ENCODE peak calls at places on chromosomes 2 and 18, in seven cellular contexts. One of them, this sample, is unnamed.

GRCh38 chr2:216298719-216299118 is 73.6 kb downstream of the MARCHF4 start:
- DNase-seq in tibial nerve: no peak
- DNase-seq in ovary: no peak
- DNase-seq in IMR-90: peak
- DNase-seq in NB4: no peak
- DNase-seq in prostate gland: no peak
- DNase-seq in uterus: no peak
- DNase-seq in this sample: no peak

GRCh38 chr2:206647985-206648384 is 5.7 kb downstream of the FAM237A start:
- DNase-seq in tibial nerve: no peak
- DNase-seq in prostate gland: no peak
- DNase-seq in IMR-90: peak
- DNase-seq in ovary: no peak
- DNase-seq in NB4: peak
- DNase-seq in uterus: no peak
- DNase-seq in this sample: no peak

GRCh38 chr2:165214093-165214492 is 10.2 kb upstream of the SCN3A start:
- DNase-seq in prostate gland: no peak
- DNase-seq in uterus: no peak
- DNase-seq in IMR-90: no peak
- DNase-seq in ovary: no peak
- DNase-seq in NB4: no peak
- DNase-seq in tibial nerve: no peak
- DNase-seq in this sample: no peak

GRCh38 chr2:34652636-34653035 is 1053.5 kb upstream of the FAM98A start:
- DNase-seq in tibial nerve: no peak
- DNase-seq in ovary: no peak
- DNase-seq in NB4: peak
- DNase-seq in IMR-90: no peak
- DNase-seq in uterus: no peak
- DNase-seq in prostate gland: no peak
- DNase-seq in this sample: no peak

GRCh38 chr2:9950521-9951271 is 797 bp upstream of the GRHL1 start:
- DNase-seq in ovary: no peak
- DNase-seq in tibial nerve: no peak
- DNase-seq in NB4: no peak
- DNase-seq in IMR-90: no peak
- DNase-seq in uterus: peak
- DNase-seq in prostate gland: no peak
- DNase-seq in this sample: peak

GRCh38 chr2:227370791-227371312 is 8.3 kb downstream of the TM4SF20 start:
- DNase-seq in prostate gland: no peak
- DNase-seq in uterus: no peak
- DNase-seq in tibial nerve: peak
- DNase-seq in NB4: peak
- DNase-seq in ovary: no peak
- DNase-seq in IMR-90: peak
- DNase-seq in this sample: no peak

GRCh38 chr2:217906787-217907186 is 96.0 kb downstream of the TNS1 start:
- DNase-seq in prostate gland: no peak
- DNase-seq in IMR-90: no peak
- DNase-seq in tibial nerve: no peak
- DNase-seq in NB4: no peak
- DNase-seq in uterus: peak
- DNase-seq in ovary: peak
- DNase-seq in this sample: no peak

GRCh38 chr18:51236225-51236624 is 38.7 kb upstream of the MEX3C start:
- DNase-seq in NB4: peak
- DNase-seq in IMR-90: peak
- DNase-seq in prostate gland: no peak
- DNase-seq in ovary: no peak
- DNase-seq in tibial nerve: no peak
- DNase-seq in uterus: no peak
- DNase-seq in this sample: no peak

GRCh38 chr2:200756618-200757321 is 54.9 kb upstream of the BZW1 start:
- DNase-seq in tibial nerve: no peak
- DNase-seq in NB4: peak
- DNase-seq in uterus: no peak
- DNase-seq in IMR-90: peak
- DNase-seq in ovary: no peak
- DNase-seq in prostate gland: no peak
- DNase-seq in this sample: no peak

GRCh38 chr18:70205421-70206397 is at the start of gene RTTN:
- DNase-seq in tibial nerve: peak
- DNase-seq in prostate gland: peak
- DNase-seq in ovary: peak
- DNase-seq in NB4: peak
- DNase-seq in uterus: peak
- DNase-seq in IMR-90: peak
- DNase-seq in this sample: peak

GRCh38 chr2:147082850-147083522 is 761.8 kb upstream of the ACVR2A start:
- DNase-seq in ovary: no peak
- DNase-seq in tibial nerve: peak
- DNase-seq in NB4: peak
- DNase-seq in uterus: peak
- DNase-seq in prostate gland: peak
- DNase-seq in IMR-90: peak
- DNase-seq in this sample: peak

GRCh38 chr2:28906376-28906775 is 11.9 kb downstream of the WDR43 start:
- DNase-seq in IMR-90: peak
- DNase-seq in prostate gland: no peak
- DNase-seq in ovary: no peak
- DNase-seq in tibial nerve: no peak
- DNase-seq in uterus: no peak
- DNase-seq in NB4: no peak
- DNase-seq in this sample: no peak
- TF ChIP-seq POLR2A in IMR-90: no peak
- TF ChIP-seq POLR2A in prostate gland: no peak
- TF ChIP-seq POLR2A in ovary: no peak
- TF ChIP-seq POLR2A in tibial nerve: no peak
- TF ChIP-seq POLR2A in uterus: no peak
- TF ChIP-seq POLR2A in NB4: no peak
- TF ChIP-seq POLR2A in this sample: no peak

GRCh38 chr2:85195956-85196355 is 62.8 kb downstream of the TCF7L1 start:
- DNase-seq in ovary: no peak
- DNase-seq in NB4: no peak
- DNase-seq in tibial nerve: no peak
- DNase-seq in uterus: no peak
- DNase-seq in IMR-90: no peak
- DNase-seq in prostate gland: no peak
- DNase-seq in this sample: peak
- H3K4me3 ChIP-seq in ovary: no peak
- H3K4me3 ChIP-seq in NB4: no peak
- H3K4me3 ChIP-seq in tibial nerve: no peak
- H3K4me3 ChIP-seq in uterus: no peak
- H3K4me3 ChIP-seq in IMR-90: no peak
- H3K4me3 ChIP-seq in prostate gland: no peak
- H3K4me3 ChIP-seq in this sample: no peak

DNA sequence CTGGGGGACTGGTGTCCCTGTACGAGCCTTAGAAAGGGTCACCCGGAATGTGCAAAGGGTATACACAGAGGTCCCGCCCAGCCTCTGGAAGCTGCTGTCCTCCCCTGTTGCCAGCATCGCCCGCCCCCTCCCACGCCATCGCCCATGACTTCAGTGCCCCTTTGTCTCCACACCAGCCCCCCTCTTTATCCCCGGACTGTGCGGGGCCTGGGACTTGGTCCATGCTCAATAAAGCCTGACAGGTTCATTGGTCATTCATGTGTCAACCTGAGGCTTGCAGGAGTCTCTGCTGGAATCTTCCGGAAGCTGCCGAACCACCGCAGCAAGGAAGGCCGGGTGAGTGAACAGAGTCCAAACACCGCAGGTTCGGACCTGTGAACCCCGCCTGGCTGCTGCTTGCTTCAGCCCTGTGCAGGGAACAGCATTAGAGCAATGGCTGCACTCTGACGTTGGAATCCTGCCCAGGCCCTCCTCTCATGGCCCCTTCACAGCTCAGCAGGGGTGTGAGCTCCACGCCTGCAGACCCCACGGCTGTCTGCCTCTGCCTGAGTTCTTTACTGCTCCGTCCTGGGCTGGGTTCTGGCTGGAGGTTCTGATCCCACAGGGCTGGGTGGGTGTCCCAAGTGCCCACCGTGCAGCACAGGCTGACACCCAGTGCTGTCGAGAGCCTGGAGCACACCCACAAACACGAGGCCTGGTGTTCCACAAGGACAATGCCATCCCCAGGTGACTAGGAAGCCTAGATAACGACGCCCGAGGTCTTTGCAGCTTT is 96.5 kb downstream of the SEPTIN10 start:
- DNase-seq in prostate gland: no peak
- DNase-seq in IMR-90: no peak
- DNase-seq in NB4: no peak
- DNase-seq in uterus: no peak
- DNase-seq in tibial nerve: no peak
- DNase-seq in ovary: no peak
- DNase-seq in this sample: no peak
- TF ChIP-seq CTCF in prostate gland: no peak
- TF ChIP-seq CTCF in IMR-90: no peak
- TF ChIP-seq CTCF in NB4: no peak
- TF ChIP-seq CTCF in uterus: no peak
- TF ChIP-seq CTCF in tibial nerve: no peak
- TF ChIP-seq CTCF in ovary: no peak
- TF ChIP-seq CTCF in this sample: no peak

GRCh38 chr2:64144057-64145013 is at the start of gene PELI1:
- DNase-seq in NB4: peak
- DNase-seq in prostate gland: peak
- DNase-seq in ovary: peak
- DNase-seq in uterus: peak
- DNase-seq in IMR-90: peak
- DNase-seq in tibial nerve: peak
- DNase-seq in this sample: peak
- TF ChIP-seq POLR2A in NB4: peak
- TF ChIP-seq POLR2A in prostate gland: peak
- TF ChIP-seq POLR2A in ovary: peak
- TF ChIP-seq POLR2A in uterus: peak
- TF ChIP-seq POLR2A in IMR-90: peak
- TF ChIP-seq POLR2A in tibial nerve: peak
- TF ChIP-seq POLR2A in this sample: peak

GRCh38 chr2:231548752-231549151 is 18.5 kb upstream of the NMUR1 start:
- DNase-seq in prostate gland: no peak
- DNase-seq in uterus: no peak
- DNase-seq in ovary: no peak
- DNase-seq in NB4: no peak
- DNase-seq in tibial nerve: no peak
- DNase-seq in IMR-90: no peak
- DNase-seq in this sample: no peak
- H3K4me3 ChIP-seq in prostate gland: no peak
- H3K4me3 ChIP-seq in uterus: no peak
- H3K4me3 ChIP-seq in ovary: no peak
- H3K4me3 ChIP-seq in NB4: no peak
- H3K4me3 ChIP-seq in tibial nerve: no peak
- H3K4me3 ChIP-seq in IMR-90: no peak
- H3K4me3 ChIP-seq in this sample: no peak